ENCODE peak calls at places on chromosome 20, in six cellular contexts. One of them, this sample, is unnamed.

GRCh38 chr20:1119128-1119505 is 715 bp downstream of the PSMF1 start:
- DNase-seq in kidney tubule cell: no peak
- DNase-seq in hypothalamus: no peak
- DNase-seq in GM23248: peak
- DNase-seq in mesenchymal stem cell: no peak
- DNase-seq in MM.1S: no peak
- DNase-seq in this sample: no peak

GRCh38 chr20:19588731-19589130 is 169.3 kb upstream of the RIN2 start:
- DNase-seq in kidney tubule cell: no peak
- DNase-seq in hypothalamus: no peak
- DNase-seq in GM23248: peak
- DNase-seq in mesenchymal stem cell: no peak
- DNase-seq in MM.1S: peak
- DNase-seq in this sample: no peak

GRCh38 chr20:51456511-51457280 is 85.8 kb downstream of the NFATC2 start:
- DNase-seq in kidney tubule cell: peak
- DNase-seq in hypothalamus: peak
- DNase-seq in GM23248: peak
- DNase-seq in mesenchymal stem cell: peak
- DNase-seq in MM.1S: no peak
- DNase-seq in this sample: no peak

GRCh38 chr20:38870733-38871559 is 55.3 kb upstream of the FAM83D start:
- DNase-seq in kidney tubule cell: peak
- DNase-seq in hypothalamus: no peak
- DNase-seq in GM23248: peak
- DNase-seq in mesenchymal stem cell: no peak
- DNase-seq in MM.1S: peak
- DNase-seq in this sample: no peak

GRCh38 chr20:37845261-37845681 is 57.7 kb upstream of the VSTM2L start:
- DNase-seq in kidney tubule cell: no peak
- DNase-seq in hypothalamus: no peak
- DNase-seq in GM23248: no peak
- DNase-seq in mesenchymal stem cell: no peak
- DNase-seq in MM.1S: no peak
- DNase-seq in this sample: no peak

GRCh38 chr20:62830251-62830650 is 13.4 kb downstream of the COL9A3 start:
- DNase-seq in kidney tubule cell: no peak
- DNase-seq in hypothalamus: no peak
- DNase-seq in GM23248: no peak
- DNase-seq in mesenchymal stem cell: no peak
- DNase-seq in MM.1S: no peak
- DNase-seq in this sample: no peak

GRCh38 chr20:22652685-22653568 is 68.6 kb upstream of the FOXA2 start:
- DNase-seq in kidney tubule cell: peak
- DNase-seq in hypothalamus: no peak
- DNase-seq in GM23248: peak
- DNase-seq in mesenchymal stem cell: no peak
- DNase-seq in MM.1S: no peak
- DNase-seq in this sample: no peak

GRCh38 chr20:52083627-52084232 is 107.8 kb downstream of the ZFP64 start:
- DNase-seq in kidney tubule cell: peak
- DNase-seq in hypothalamus: peak
- DNase-seq in GM23248: peak
- DNase-seq in mesenchymal stem cell: peak
- DNase-seq in MM.1S: peak
- DNase-seq in this sample: no peak

GRCh38 chr20:49677777-49678758 is 35.6 kb downstream of the B4GALT5 start:
- DNase-seq in kidney tubule cell: no peak
- DNase-seq in hypothalamus: no peak
- DNase-seq in GM23248: no peak
- DNase-seq in mesenchymal stem cell: no peak
- DNase-seq in MM.1S: no peak
- DNase-seq in this sample: no peak

GRCh38 chr20:53581444-53582311 is 12.0 kb downstream of the ZNF217 start:
- DNase-seq in kidney tubule cell: no peak
- DNase-seq in hypothalamus: no peak
- DNase-seq in GM23248: no peak
- DNase-seq in mesenchymal stem cell: no peak
- DNase-seq in MM.1S: peak
- DNase-seq in this sample: no peak

GRCh38 chr20:58500256-58500655 is 14.9 kb downstream of the APCDD1L start:
- DNase-seq in kidney tubule cell: no peak
- DNase-seq in hypothalamus: no peak
- DNase-seq in GM23248: no peak
- DNase-seq in mesenchymal stem cell: no peak
- DNase-seq in MM.1S: no peak
- DNase-seq in this sample: no peak

GRCh38 chr20:40506567-40506966 is 182.5 kb downstream of the MAFB start:
- DNase-seq in kidney tubule cell: peak
- DNase-seq in hypothalamus: peak
- DNase-seq in GM23248: peak
- DNase-seq in mesenchymal stem cell: peak
- DNase-seq in MM.1S: no peak
- DNase-seq in this sample: no peak

GRCh38 chr20:31919756-31920155 is 32.1 kb downstream of the PDRG1 start:
- DNase-seq in kidney tubule cell: no peak
- DNase-seq in hypothalamus: no peak
- DNase-seq in GM23248: no peak
- DNase-seq in mesenchymal stem cell: no peak
- DNase-seq in MM.1S: no peak
- DNase-seq in this sample: no peak

GRCh38 chr20:37114012-37114411 is 18.2 kb upstream of the RBL1 start:
- DNase-seq in kidney tubule cell: no peak
- DNase-seq in hypothalamus: no peak
- DNase-seq in GM23248: no peak
- DNase-seq in mesenchymal stem cell: no peak
- DNase-seq in MM.1S: no peak
- DNase-seq in this sample: no peak

GRCh38 chr20:8421981-8422380 is 289.9 kb downstream of the PLCB1 start:
- DNase-seq in kidney tubule cell: no peak
- DNase-seq in hypothalamus: no peak
- DNase-seq in GM23248: peak
- DNase-seq in mesenchymal stem cell: no peak
- DNase-seq in MM.1S: no peak
- DNase-seq in this sample: no peak

GRCh38 chr20:53631909-53632662 is 38.4 kb upstream of the ZNF217 start:
- DNase-seq in kidney tubule cell: no peak
- DNase-seq in hypothalamus: no peak
- DNase-seq in GM23248: no peak
- DNase-seq in mesenchymal stem cell: no peak
- DNase-seq in MM.1S: no peak
- DNase-seq in this sample: no peak

GRCh38 chr20:31848088-31848999 is 2.9 kb upstream of the FOXS1 start:
- DNase-seq in kidney tubule cell: no peak
- DNase-seq in hypothalamus: no peak
- DNase-seq in GM23248: no peak
- DNase-seq in mesenchymal stem cell: no peak
- DNase-seq in MM.1S: no peak
- DNase-seq in this sample: no peak

GRCh38 chr20:35602851-35603495 is 12.7 kb upstream of the SPAG4 start:
- DNase-seq in kidney tubule cell: no peak
- DNase-seq in hypothalamus: no peak
- DNase-seq in GM23248: no peak
- DNase-seq in mesenchymal stem cell: no peak
- DNase-seq in MM.1S: no peak
- DNase-seq in this sample: no peak

GRCh38 chr20:63594043-63594561 is 20.1 kb upstream of the HELZ2 start:
- DNase-seq in kidney tubule cell: no peak
- DNase-seq in hypothalamus: no peak
- DNase-seq in GM23248: peak
- DNase-seq in mesenchymal stem cell: peak
- DNase-seq in MM.1S: no peak
- DNase-seq in this sample: no peak

GRCh38 chr20:58549231-58549630 is 34.0 kb upstream of the APCDD1L start:
- DNase-seq in kidney tubule cell: no peak
- DNase-seq in hypothalamus: no peak
- DNase-seq in GM23248: no peak
- DNase-seq in mesenchymal stem cell: no peak
- DNase-seq in MM.1S: no peak
- DNase-seq in this sample: no peak

GRCh38 chr20:2387180-2387577 is 6.5 kb downstream of the TGM6 start:
- DNase-seq in kidney tubule cell: peak
- DNase-seq in hypothalamus: no peak
- DNase-seq in GM23248: peak
- DNase-seq in mesenchymal stem cell: peak
- DNase-seq in MM.1S: peak
- DNase-seq in this sample: peak

GRCh38 chr20:22719250-22719649 is 134.9 kb upstream of the FOXA2 start:
- DNase-seq in kidney tubule cell: no peak
- DNase-seq in hypothalamus: no peak
- DNase-seq in GM23248: no peak
- DNase-seq in mesenchymal stem cell: no peak
- DNase-seq in MM.1S: no peak
- DNase-seq in this sample: no peak

GRCh38 chr20:53609501-53610445 is 16.1 kb upstream of the ZNF217 start:
- DNase-seq in kidney tubule cell: peak
- DNase-seq in hypothalamus: no peak
- DNase-seq in GM23248: peak
- DNase-seq in mesenchymal stem cell: peak
- DNase-seq in MM.1S: peak
- DNase-seq in this sample: no peak

GRCh38 chr20:54351371-54352136 is 123.8 kb upstream of the DOK5 start:
- DNase-seq in kidney tubule cell: no peak
- DNase-seq in hypothalamus: no peak
- DNase-seq in GM23248: no peak
- DNase-seq in mesenchymal stem cell: no peak
- DNase-seq in MM.1S: no peak
- DNase-seq in this sample: no peak

GRCh38 chr20:57582432-57583288 is 21.8 kb downstream of the PCK1 start:
- DNase-seq in kidney tubule cell: peak
- DNase-seq in hypothalamus: peak
- DNase-seq in GM23248: no peak
- DNase-seq in mesenchymal stem cell: no peak
- DNase-seq in MM.1S: no peak
- DNase-seq in this sample: no peak

GRCh38 chr20:39829255-39829654 is 859.8 kb downstream of the MAFB start:
- DNase-seq in kidney tubule cell: peak
- DNase-seq in hypothalamus: no peak
- DNase-seq in GM23248: peak
- DNase-seq in mesenchymal stem cell: no peak
- DNase-seq in MM.1S: peak
- DNase-seq in this sample: no peak

GRCh38 chr20:49790077-49790798 is 22.4 kb upstream of the SLC9A8 start:
- DNase-seq in kidney tubule cell: no peak
- DNase-seq in hypothalamus: no peak
- DNase-seq in GM23248: peak
- DNase-seq in mesenchymal stem cell: peak
- DNase-seq in MM.1S: no peak
- DNase-seq in this sample: no peak

GRCh38 chr20:45010399-45010828 is 44.1 kb downstream of the STK4 start:
- DNase-seq in kidney tubule cell: peak
- DNase-seq in hypothalamus: no peak
- DNase-seq in GM23248: peak
- DNase-seq in mesenchymal stem cell: peak
- DNase-seq in MM.1S: no peak
- DNase-seq in this sample: no peak

GRCh38 chr20:50828363-50829136 is 33.7 kb downstream of the BCAS4 start:
- DNase-seq in kidney tubule cell: no peak
- DNase-seq in hypothalamus: no peak
- DNase-seq in GM23248: no peak
- DNase-seq in mesenchymal stem cell: no peak
- DNase-seq in MM.1S: no peak
- DNase-seq in this sample: no peak

This sample was measured in memory B cell.